ENCODE peak calls at places on chromosome 7, in six cellular contexts. One of them, this sample, is unnamed.

GRCh38 chr7:22481726-22482125 is 18.3 kb downstream of the STEAP1B start:
- DNase-seq in LoVo: no peak
- DNase-seq in stimulated activated CD4-positive, alpha-beta T cell treated with anti-CD3 and anti-CD28 coated beads, Interleukin-4, amount 100 ng/mL, for 48 hours: no peak
- DNase-seq in activated CD4-positive, alpha-beta T cell treated with anti-CD3 and anti-CD28 coated beads, Interleukin-2, amount 50 U/mL, for 1 hour: no peak
- DNase-seq in suprapubic skin: no peak
- DNase-seq in progenitor cell of endocrine pancreas: no peak
- DNase-seq in this sample: no peak

GRCh38 chr7:5296627-5297226 is 14.0 kb downstream of the SLC29A4 start:
- DNase-seq in LoVo: no peak
- DNase-seq in stimulated activated CD4-positive, alpha-beta T cell treated with anti-CD3 and anti-CD28 coated beads, Interleukin-4, amount 100 ng/mL, for 48 hours: peak
- DNase-seq in activated CD4-positive, alpha-beta T cell treated with anti-CD3 and anti-CD28 coated beads, Interleukin-2, amount 50 U/mL, for 1 hour: peak
- DNase-seq in suprapubic skin: no peak
- DNase-seq in progenitor cell of endocrine pancreas: no peak
- DNase-seq in this sample: peak

GRCh38 chr7:27579565-27579964 is 83.1 kb downstream of the HIBADH start:
- DNase-seq in LoVo: no peak
- DNase-seq in stimulated activated CD4-positive, alpha-beta T cell treated with anti-CD3 and anti-CD28 coated beads, Interleukin-4, amount 100 ng/mL, for 48 hours: no peak
- DNase-seq in activated CD4-positive, alpha-beta T cell treated with anti-CD3 and anti-CD28 coated beads, Interleukin-2, amount 50 U/mL, for 1 hour: no peak
- DNase-seq in suprapubic skin: no peak
- DNase-seq in progenitor cell of endocrine pancreas: no peak
- DNase-seq in this sample: no peak

GRCh38 chr7:30927040-30927439 is 15.4 kb downstream of the AQP1 start:
- DNase-seq in LoVo: no peak
- DNase-seq in stimulated activated CD4-positive, alpha-beta T cell treated with anti-CD3 and anti-CD28 coated beads, Interleukin-4, amount 100 ng/mL, for 48 hours: no peak
- DNase-seq in activated CD4-positive, alpha-beta T cell treated with anti-CD3 and anti-CD28 coated beads, Interleukin-2, amount 50 U/mL, for 1 hour: no peak
- DNase-seq in suprapubic skin: no peak
- DNase-seq in progenitor cell of endocrine pancreas: no peak
- DNase-seq in this sample: no peak

GRCh38 chr7:82263880-82264751 is 179.5 kb downstream of the CACNA2D1 start:
- DNase-seq in LoVo: no peak
- DNase-seq in stimulated activated CD4-positive, alpha-beta T cell treated with anti-CD3 and anti-CD28 coated beads, Interleukin-4, amount 100 ng/mL, for 48 hours: no peak
- DNase-seq in activated CD4-positive, alpha-beta T cell treated with anti-CD3 and anti-CD28 coated beads, Interleukin-2, amount 50 U/mL, for 1 hour: no peak
- DNase-seq in suprapubic skin: no peak
- DNase-seq in progenitor cell of endocrine pancreas: no peak
- DNase-seq in this sample: no peak

GRCh38 chr7:107959527-107959898 is 43.4 kb downstream of the LAMB1 start:
- DNase-seq in LoVo: no peak
- DNase-seq in stimulated activated CD4-positive, alpha-beta T cell treated with anti-CD3 and anti-CD28 coated beads, Interleukin-4, amount 100 ng/mL, for 48 hours: no peak
- DNase-seq in activated CD4-positive, alpha-beta T cell treated with anti-CD3 and anti-CD28 coated beads, Interleukin-2, amount 50 U/mL, for 1 hour: no peak
- DNase-seq in suprapubic skin: no peak
- DNase-seq in progenitor cell of endocrine pancreas: no peak
- DNase-seq in this sample: no peak

GRCh38 chr7:18393465-18394118 is 102.0 kb upstream of the HDAC9 start:
- DNase-seq in LoVo: no peak
- DNase-seq in stimulated activated CD4-positive, alpha-beta T cell treated with anti-CD3 and anti-CD28 coated beads, Interleukin-4, amount 100 ng/mL, for 48 hours: no peak
- DNase-seq in activated CD4-positive, alpha-beta T cell treated with anti-CD3 and anti-CD28 coated beads, Interleukin-2, amount 50 U/mL, for 1 hour: no peak
- DNase-seq in suprapubic skin: no peak
- DNase-seq in progenitor cell of endocrine pancreas: no peak
- DNase-seq in this sample: no peak

GRCh38 chr7:4202154-4202553 is 479.9 kb upstream of the FOXK1 start:
- DNase-seq in LoVo: no peak
- DNase-seq in stimulated activated CD4-positive, alpha-beta T cell treated with anti-CD3 and anti-CD28 coated beads, Interleukin-4, amount 100 ng/mL, for 48 hours: no peak
- DNase-seq in activated CD4-positive, alpha-beta T cell treated with anti-CD3 and anti-CD28 coated beads, Interleukin-2, amount 50 U/mL, for 1 hour: no peak
- DNase-seq in suprapubic skin: no peak
- DNase-seq in progenitor cell of endocrine pancreas: no peak
- DNase-seq in this sample: no peak

GRCh38 chr7:32298403-32299132 is 191.6 kb downstream of the LSM5 start:
- DNase-seq in LoVo: no peak
- DNase-seq in stimulated activated CD4-positive, alpha-beta T cell treated with anti-CD3 and anti-CD28 coated beads, Interleukin-4, amount 100 ng/mL, for 48 hours: no peak
- DNase-seq in activated CD4-positive, alpha-beta T cell treated with anti-CD3 and anti-CD28 coated beads, Interleukin-2, amount 50 U/mL, for 1 hour: no peak
- DNase-seq in suprapubic skin: no peak
- DNase-seq in progenitor cell of endocrine pancreas: peak
- DNase-seq in this sample: no peak

GRCh38 chr7:16035392-16035791 is 348.9 kb upstream of the MEOX2 start:
- DNase-seq in LoVo: no peak
- DNase-seq in stimulated activated CD4-positive, alpha-beta T cell treated with anti-CD3 and anti-CD28 coated beads, Interleukin-4, amount 100 ng/mL, for 48 hours: no peak
- DNase-seq in activated CD4-positive, alpha-beta T cell treated with anti-CD3 and anti-CD28 coated beads, Interleukin-2, amount 50 U/mL, for 1 hour: no peak
- DNase-seq in suprapubic skin: no peak
- DNase-seq in progenitor cell of endocrine pancreas: no peak
- DNase-seq in this sample: no peak

GRCh38 chr7:107948645-107949442 is 54.1 kb downstream of the LAMB1 start:
- DNase-seq in LoVo: peak
- DNase-seq in stimulated activated CD4-positive, alpha-beta T cell treated with anti-CD3 and anti-CD28 coated beads, Interleukin-4, amount 100 ng/mL, for 48 hours: no peak
- DNase-seq in activated CD4-positive, alpha-beta T cell treated with anti-CD3 and anti-CD28 coated beads, Interleukin-2, amount 50 U/mL, for 1 hour: no peak
- DNase-seq in suprapubic skin: no peak
- DNase-seq in progenitor cell of endocrine pancreas: no peak
- DNase-seq in this sample: no peak

GRCh38 chr7:2598175-2598823 is 33.5 kb upstream of the TTYH3 start:
- DNase-seq in LoVo: no peak
- DNase-seq in stimulated activated CD4-positive, alpha-beta T cell treated with anti-CD3 and anti-CD28 coated beads, Interleukin-4, amount 100 ng/mL, for 48 hours: no peak
- DNase-seq in activated CD4-positive, alpha-beta T cell treated with anti-CD3 and anti-CD28 coated beads, Interleukin-2, amount 50 U/mL, for 1 hour: no peak
- DNase-seq in suprapubic skin: no peak
- DNase-seq in progenitor cell of endocrine pancreas: no peak
- DNase-seq in this sample: no peak

GRCh38 chr7:111855161-111855841 is 293.0 kb upstream of the IMMP2L start:
- DNase-seq in LoVo: peak
- DNase-seq in stimulated activated CD4-positive, alpha-beta T cell treated with anti-CD3 and anti-CD28 coated beads, Interleukin-4, amount 100 ng/mL, for 48 hours: no peak
- DNase-seq in activated CD4-positive, alpha-beta T cell treated with anti-CD3 and anti-CD28 coated beads, Interleukin-2, amount 50 U/mL, for 1 hour: no peak
- DNase-seq in suprapubic skin: no peak
- DNase-seq in progenitor cell of endocrine pancreas: no peak
- DNase-seq in this sample: no peak

GRCh38 chr7:109751241-109751640 is 1181.6 kb downstream of the DNAJB9 start:
- DNase-seq in LoVo: no peak
- DNase-seq in stimulated activated CD4-positive, alpha-beta T cell treated with anti-CD3 and anti-CD28 coated beads, Interleukin-4, amount 100 ng/mL, for 48 hours: no peak
- DNase-seq in activated CD4-positive, alpha-beta T cell treated with anti-CD3 and anti-CD28 coated beads, Interleukin-2, amount 50 U/mL, for 1 hour: no peak
- DNase-seq in suprapubic skin: no peak
- DNase-seq in progenitor cell of endocrine pancreas: no peak
- DNase-seq in this sample: no peak

GRCh38 chr7:38873433-38873832 is 35.6 kb downstream of the VPS41 start:
- DNase-seq in LoVo: no peak
- DNase-seq in stimulated activated CD4-positive, alpha-beta T cell treated with anti-CD3 and anti-CD28 coated beads, Interleukin-4, amount 100 ng/mL, for 48 hours: no peak
- DNase-seq in activated CD4-positive, alpha-beta T cell treated with anti-CD3 and anti-CD28 coated beads, Interleukin-2, amount 50 U/mL, for 1 hour: no peak
- DNase-seq in suprapubic skin: no peak
- DNase-seq in progenitor cell of endocrine pancreas: no peak
- DNase-seq in this sample: no peak

GRCh38 chr7:95509199-95509598 is 23.5 kb downstream of the ASB4 start:
- DNase-seq in LoVo: no peak
- DNase-seq in stimulated activated CD4-positive, alpha-beta T cell treated with anti-CD3 and anti-CD28 coated beads, Interleukin-4, amount 100 ng/mL, for 48 hours: no peak
- DNase-seq in activated CD4-positive, alpha-beta T cell treated with anti-CD3 and anti-CD28 coated beads, Interleukin-2, amount 50 U/mL, for 1 hour: no peak
- DNase-seq in suprapubic skin: no peak
- DNase-seq in progenitor cell of endocrine pancreas: peak
- DNase-seq in this sample: no peak

GRCh38 chr7:111736475-111736874 is 174.2 kb upstream of the IMMP2L start:
- DNase-seq in LoVo: peak
- DNase-seq in stimulated activated CD4-positive, alpha-beta T cell treated with anti-CD3 and anti-CD28 coated beads, Interleukin-4, amount 100 ng/mL, for 48 hours: no peak
- DNase-seq in activated CD4-positive, alpha-beta T cell treated with anti-CD3 and anti-CD28 coated beads, Interleukin-2, amount 50 U/mL, for 1 hour: no peak
- DNase-seq in suprapubic skin: no peak
- DNase-seq in progenitor cell of endocrine pancreas: no peak
- DNase-seq in this sample: no peak

GRCh38 chr7:150359007-150359917 is 9.4 kb upstream of the REPIN1 start:
- DNase-seq in LoVo: no peak
- DNase-seq in stimulated activated CD4-positive, alpha-beta T cell treated with anti-CD3 and anti-CD28 coated beads, Interleukin-4, amount 100 ng/mL, for 48 hours: no peak
- DNase-seq in activated CD4-positive, alpha-beta T cell treated with anti-CD3 and anti-CD28 coated beads, Interleukin-2, amount 50 U/mL, for 1 hour: no peak
- DNase-seq in suprapubic skin: no peak
- DNase-seq in progenitor cell of endocrine pancreas: no peak
- DNase-seq in this sample: no peak

GRCh38 chr7:1693419-1693990 is 23.4 kb downstream of the ELFN1 start:
- DNase-seq in LoVo: no peak
- DNase-seq in stimulated activated CD4-positive, alpha-beta T cell treated with anti-CD3 and anti-CD28 coated beads, Interleukin-4, amount 100 ng/mL, for 48 hours: no peak
- DNase-seq in activated CD4-positive, alpha-beta T cell treated with anti-CD3 and anti-CD28 coated beads, Interleukin-2, amount 50 U/mL, for 1 hour: no peak
- DNase-seq in suprapubic skin: peak
- DNase-seq in progenitor cell of endocrine pancreas: no peak
- DNase-seq in this sample: no peak

GRCh38 chr7:98802088-98802780 is 67.6 kb downstream of the TMEM130 start:
- DNase-seq in LoVo: peak
- DNase-seq in stimulated activated CD4-positive, alpha-beta T cell treated with anti-CD3 and anti-CD28 coated beads, Interleukin-4, amount 100 ng/mL, for 48 hours: no peak
- DNase-seq in activated CD4-positive, alpha-beta T cell treated with anti-CD3 and anti-CD28 coated beads, Interleukin-2, amount 50 U/mL, for 1 hour: no peak
- DNase-seq in suprapubic skin: no peak
- DNase-seq in progenitor cell of endocrine pancreas: no peak
- DNase-seq in this sample: no peak

GRCh38 chr7:119783799-119784198 is 489.2 kb upstream of the KCND2 start:
- DNase-seq in LoVo: no peak
- DNase-seq in stimulated activated CD4-positive, alpha-beta T cell treated with anti-CD3 and anti-CD28 coated beads, Interleukin-4, amount 100 ng/mL, for 48 hours: no peak
- DNase-seq in activated CD4-positive, alpha-beta T cell treated with anti-CD3 and anti-CD28 coated beads, Interleukin-2, amount 50 U/mL, for 1 hour: no peak
- DNase-seq in suprapubic skin: no peak
- DNase-seq in progenitor cell of endocrine pancreas: no peak
- DNase-seq in this sample: no peak

GRCh38 chr7:111796671-111797070 is 234.4 kb upstream of the IMMP2L start:
- DNase-seq in LoVo: no peak
- DNase-seq in stimulated activated CD4-positive, alpha-beta T cell treated with anti-CD3 and anti-CD28 coated beads, Interleukin-4, amount 100 ng/mL, for 48 hours: no peak
- DNase-seq in activated CD4-positive, alpha-beta T cell treated with anti-CD3 and anti-CD28 coated beads, Interleukin-2, amount 50 U/mL, for 1 hour: no peak
- DNase-seq in suprapubic skin: no peak
- DNase-seq in progenitor cell of endocrine pancreas: no peak
- DNase-seq in this sample: no peak

GRCh38 chr7:77360104-77360503 is 56.0 kb downstream of the GSAP start:
- DNase-seq in LoVo: peak
- DNase-seq in stimulated activated CD4-positive, alpha-beta T cell treated with anti-CD3 and anti-CD28 coated beads, Interleukin-4, amount 100 ng/mL, for 48 hours: no peak
- DNase-seq in activated CD4-positive, alpha-beta T cell treated with anti-CD3 and anti-CD28 coated beads, Interleukin-2, amount 50 U/mL, for 1 hour: no peak
- DNase-seq in suprapubic skin: no peak
- DNase-seq in progenitor cell of endocrine pancreas: no peak
- DNase-seq in this sample: no peak

GRCh38 chr7:66558660-66559465 is 69.8 kb upstream of the KCTD7 start:
- DNase-seq in LoVo: no peak
- DNase-seq in stimulated activated CD4-positive, alpha-beta T cell treated with anti-CD3 and anti-CD28 coated beads, Interleukin-4, amount 100 ng/mL, for 48 hours: no peak
- DNase-seq in activated CD4-positive, alpha-beta T cell treated with anti-CD3 and anti-CD28 coated beads, Interleukin-2, amount 50 U/mL, for 1 hour: no peak
- DNase-seq in suprapubic skin: no peak
- DNase-seq in progenitor cell of endocrine pancreas: no peak
- DNase-seq in this sample: no peak

GRCh38 chr7:19491821-19492452 is 216.9 kb downstream of the POLR1F start:
- DNase-seq in LoVo: peak
- DNase-seq in stimulated activated CD4-positive, alpha-beta T cell treated with anti-CD3 and anti-CD28 coated beads, Interleukin-4, amount 100 ng/mL, for 48 hours: no peak
- DNase-seq in activated CD4-positive, alpha-beta T cell treated with anti-CD3 and anti-CD28 coated beads, Interleukin-2, amount 50 U/mL, for 1 hour: no peak
- DNase-seq in suprapubic skin: no peak
- DNase-seq in progenitor cell of endocrine pancreas: no peak
- DNase-seq in this sample: no peak

GRCh38 chr7:55515569-55516279 is 56.6 kb downstream of the VOPP1 start:
- DNase-seq in LoVo: no peak
- DNase-seq in stimulated activated CD4-positive, alpha-beta T cell treated with anti-CD3 and anti-CD28 coated beads, Interleukin-4, amount 100 ng/mL, for 48 hours: no peak
- DNase-seq in activated CD4-positive, alpha-beta T cell treated with anti-CD3 and anti-CD28 coated beads, Interleukin-2, amount 50 U/mL, for 1 hour: no peak
- DNase-seq in suprapubic skin: no peak
- DNase-seq in progenitor cell of endocrine pancreas: no peak
- DNase-seq in this sample: no peak

GRCh38 chr7:27606270-27607209 is 56.1 kb downstream of the HIBADH start:
- DNase-seq in LoVo: peak
- DNase-seq in stimulated activated CD4-positive, alpha-beta T cell treated with anti-CD3 and anti-CD28 coated beads, Interleukin-4, amount 100 ng/mL, for 48 hours: no peak
- DNase-seq in activated CD4-positive, alpha-beta T cell treated with anti-CD3 and anti-CD28 coated beads, Interleukin-2, amount 50 U/mL, for 1 hour: no peak
- DNase-seq in suprapubic skin: no peak
- DNase-seq in progenitor cell of endocrine pancreas: no peak
- DNase-seq in this sample: no peak

GRCh38 chr7:4729266-4729665 is 46.2 kb upstream of the AP5Z1 start:
- DNase-seq in LoVo: no peak
- DNase-seq in stimulated activated CD4-positive, alpha-beta T cell treated with anti-CD3 and anti-CD28 coated beads, Interleukin-4, amount 100 ng/mL, for 48 hours: no peak
- DNase-seq in activated CD4-positive, alpha-beta T cell treated with anti-CD3 and anti-CD28 coated beads, Interleukin-2, amount 50 U/mL, for 1 hour: no peak
- DNase-seq in suprapubic skin: no peak
- DNase-seq in progenitor cell of endocrine pancreas: no peak
- DNase-seq in this sample: no peak

GRCh38 chr7:100673942-100674431 is 447 bp downstream of the GNB2 start:
- DNase-seq in LoVo: peak
- DNase-seq in stimulated activated CD4-positive, alpha-beta T cell treated with anti-CD3 and anti-CD28 coated beads, Interleukin-4, amount 100 ng/mL, for 48 hours: no peak
- DNase-seq in activated CD4-positive, alpha-beta T cell treated with anti-CD3 and anti-CD28 coated beads, Interleukin-2, amount 50 U/mL, for 1 hour: peak
- DNase-seq in suprapubic skin: peak
- DNase-seq in progenitor cell of endocrine pancreas: no peak
- DNase-seq in this sample: peak

GRCh38 chr7:32539917-32540544 is 44.7 kb downstream of the AVL9 start:
- DNase-seq in LoVo: no peak
- DNase-seq in stimulated activated CD4-positive, alpha-beta T cell treated with anti-CD3 and anti-CD28 coated beads, Interleukin-4, amount 100 ng/mL, for 48 hours: no peak
- DNase-seq in activated CD4-positive, alpha-beta T cell treated with anti-CD3 and anti-CD28 coated beads, Interleukin-2, amount 50 U/mL, for 1 hour: no peak
- DNase-seq in suprapubic skin: no peak
- DNase-seq in progenitor cell of endocrine pancreas: no peak
- DNase-seq in this sample: no peak

GRCh38 chr7:15424468-15424867 is 137.3 kb downstream of the AGMO start:
- DNase-seq in LoVo: no peak
- DNase-seq in stimulated activated CD4-positive, alpha-beta T cell treated with anti-CD3 and anti-CD28 coated beads, Interleukin-4, amount 100 ng/mL, for 48 hours: no peak
- DNase-seq in activated CD4-positive, alpha-beta T cell treated with anti-CD3 and anti-CD28 coated beads, Interleukin-2, amount 50 U/mL, for 1 hour: no peak
- DNase-seq in suprapubic skin: no peak
- DNase-seq in progenitor cell of endocrine pancreas: no peak
- DNase-seq in this sample: no peak